ENCODE peak calls at places on chromosomes 1 and 21, in ten cellular contexts. J is naive B cell; G is CD8-positive, alpha-beta memory T cell; R is stimulated activated CD4-positive, alpha-beta T cell treated with anti-CD3 and anti-CD28 coated beads, Interleukin-2, amount 100 ng/mL, for 48 hours; A is brain pericyte; N is activated CD4-positive, alpha-beta T cell treated with anti-CD3 and anti-CD28 coated beads for 24 hours; E is lower leg skin; M is cardiac fibroblast; U is GM20000; Q is esophagus squamous epithelium. T is an unnamed sample.

GRCh38 chr1:162136760-162137537 is 67.5 kb downstream of the NOS1AP start:
- DNase-seq in J (no peak), G (no peak), R (no peak), A (no peak), N (no peak), E (no peak), M (peak), U (no peak), Q (no peak), T (no peak)

GRCh38 chr1:225980005-225980404 is 19.1 kb downstream of the SDE2 start:
- DNase-seq in J (no peak), G (no peak), R (no peak), A (no peak), N (no peak), E (no peak), M (no peak), U (no peak), Q (no peak), T (no peak)

GRCh38 chr21:29209696-29210095 is 79.3 kb downstream of the MAP3K7CL start:
- DNase-seq in J (no peak), G (no peak), R (no peak), A (no peak), N (no peak), E (no peak), M (no peak), U (no peak), Q (no peak), T (no peak)

GRCh38 chr1:27632387-27633297 is 2.3 kb downstream of the FGR start:
- DNase-seq in J (peak), G (no peak), R (no peak), A (no peak), N (no peak), E (no peak), M (no peak), U (peak), Q (no peak), T (peak)

GRCh38 chr1:26375081-26375480 is 2.5 kb upstream of the ZNF683 start:
- DNase-seq in J (no peak), G (no peak), R (no peak), A (no peak), N (no peak), E (no peak), M (no peak), U (no peak), Q (no peak), T (no peak)

GRCh38 chr1:16155537-16156410 is at the start of gene EPHA2:
- DNase-seq in J (no peak), G (no peak), R (no peak), A (no peak), N (no peak), E (peak), M (peak), U (no peak), Q (peak), T (no peak)

GRCh38 chr1:202181586-202181985 is 12.0 kb upstream of the LGR6 start:
- DNase-seq in J (no peak), G (no peak), R (no peak), A (no peak), N (no peak), E (no peak), M (no peak), U (no peak), Q (no peak), T (no peak)

GRCh38 chr1:39183503-39184353 is 20.8 kb upstream of the MACF1 start:
- DNase-seq in J (peak), G (peak), R (peak), A (no peak), N (peak), E (peak), M (peak), U (peak), Q (peak), T (no peak)

GRCh38 chr1:22754106-22754768 is 43.6 kb downstream of the EPHB2 start:
- DNase-seq in J (no peak), G (no peak), R (no peak), A (no peak), N (no peak), E (no peak), M (no peak), U (peak), Q (no peak), T (peak)

GRCh38 chr1:99571092-99571734 is 74.7 kb upstream of the PALMD start:
- DNase-seq in J (no peak), G (no peak), R (no peak), A (no peak), N (no peak), E (no peak), M (no peak), U (no peak), Q (no peak), T (no peak)

GRCh38 chr1:1063945-1064831 is 9.9 kb downstream of the RNF223 start:
- DNase-seq in J (peak), G (peak), R (peak), A (peak), N (peak), E (no peak), M (peak), U (peak), Q (no peak), T (peak)

GRCh38 chr1:94329986-94330385 is 88.2 kb upstream of the ABCD3 start:
- DNase-seq in J (no peak), G (no peak), R (no peak), A (no peak), N (no peak), E (no peak), M (peak), U (no peak), Q (no peak), T (no peak)

GRCh38 chr1:91730781-91731732 is 154.9 kb downstream of the TGFBR3 start:
- DNase-seq in J (no peak), G (peak), R (no peak), A (no peak), N (no peak), E (peak), M (peak), U (no peak), Q (no peak), T (no peak)

GRCh38 chr1:195939844-195940243 is 668.4 kb downstream of the KCNT2 start:
- DNase-seq in J (no peak), G (no peak), R (no peak), A (no peak), N (no peak), E (no peak), M (no peak), U (no peak), Q (no peak), T (no peak)

GRCh38 chr1:65525297-65526048 is 105.0 kb downstream of the LEPR start:
- DNase-seq in J (no peak), G (no peak), R (no peak), A (no peak), N (no peak), E (no peak), M (peak), U (peak), Q (no peak), T (no peak)

GRCh38 chr1:195530961-195531360 is 1077.3 kb downstream of the KCNT2 start:
- DNase-seq in J (no peak), G (no peak), R (no peak), A (no peak), N (no peak), E (no peak), M (no peak), U (no peak), Q (no peak), T (no peak)

GRCh38 chr21:43574741-43575465 is 84.4 kb downstream of the HSF2BP start:
- DNase-seq in J (no peak), G (no peak), R (no peak), A (no peak), N (no peak), E (no peak), M (no peak), U (no peak), Q (no peak), T (no peak)

GRCh38 chr1:115705085-115706008 is 63.2 kb downstream of the CASQ2 start:
- DNase-seq in J (no peak), G (no peak), R (no peak), A (no peak), N (no peak), E (no peak), M (no peak), U (no peak), Q (no peak), T (no peak)

GRCh38 chr21:41582866-41583265 is 74.9 kb upstream of the TMPRSS2 start:
- DNase-seq in J (no peak), G (no peak), R (no peak), A (no peak), N (no peak), E (no peak), M (no peak), U (no peak), Q (no peak), T (no peak)

GRCh38 chr1:92484472-92485373 is 2.0 kb downstream of the GFI1 start:
- DNase-seq in J (peak), G (peak), R (peak), A (no peak), N (peak), E (no peak), M (no peak), U (peak), Q (no peak), T (no peak)

GRCh38 chr1:61193808-61194207 is 111.4 kb downstream of the NFIA start:
- DNase-seq in J (no peak), G (no peak), R (no peak), A (no peak), N (no peak), E (no peak), M (no peak), U (no peak), Q (no peak), T (no peak)

GRCh38 chr1:31335007-31335406 is 37.9 kb downstream of the FABP3 start:
- DNase-seq in J (peak), G (no peak), R (no peak), A (no peak), N (no peak), E (no peak), M (peak), U (peak), Q (no peak), T (peak)

GRCh38 chr1:154158307-154159125 is 3.6 kb upstream of the NUP210L start:
- DNase-seq in J (peak), G (no peak), R (no peak), A (no peak), N (no peak), E (no peak), M (no peak), U (peak), Q (no peak), T (peak)

GRCh38 chr1:53804791-53805505 is 33.1 kb downstream of the NDC1 start:
- DNase-seq in J (no peak), G (no peak), R (no peak), A (no peak), N (no peak), E (no peak), M (no peak), U (no peak), Q (no peak), T (no peak)